ENCODE peak calls at places on chromosome 10, in five cellular contexts. One of them, this sample, is unnamed.

GRCh38 chr10:85003083-85003482 is 674.7 kb downstream of the CCSER2 start:
- DNase-seq in HT1080: no peak
- DNase-seq in HCEC 1CT: no peak
- DNase-seq in cardiac fibroblast: no peak
- DNase-seq in iris pigment epithelial cell: no peak
- DNase-seq in this sample: no peak

GRCh38 chr10:69385454-69386350 is 31.0 kb downstream of the TACR2 start:
- DNase-seq in HT1080: no peak
- DNase-seq in cardiac fibroblast: no peak
- DNase-seq in HCEC 1CT: no peak
- DNase-seq in iris pigment epithelial cell: no peak
- DNase-seq in this sample: no peak

GRCh38 chr10:69224862-69225657 is 4.9 kb downstream of the HKDC1 start:
- DNase-seq in HT1080: peak
- DNase-seq in iris pigment epithelial cell: peak
- DNase-seq in cardiac fibroblast: peak
- DNase-seq in HCEC 1CT: no peak
- DNase-seq in this sample: no peak

GRCh38 chr10:21078410-21079329 is 181.6 kb upstream of the NEBL start:
- DNase-seq in iris pigment epithelial cell: peak
- DNase-seq in HT1080: peak
- DNase-seq in cardiac fibroblast: peak
- DNase-seq in HCEC 1CT: peak
- DNase-seq in this sample: peak

GRCh38 chr10:127612-128432 is 7.4 kb upstream of the ZMYND11 start:
- DNase-seq in iris pigment epithelial cell: no peak
- DNase-seq in cardiac fibroblast: no peak
- DNase-seq in HT1080: no peak
- DNase-seq in HCEC 1CT: no peak
- DNase-seq in this sample: no peak

GRCh38 chr10:65670087-65670486 is 1255.7 kb upstream of the LRRTM3 start:
- DNase-seq in HT1080: no peak
- DNase-seq in HCEC 1CT: no peak
- DNase-seq in cardiac fibroblast: peak
- DNase-seq in iris pigment epithelial cell: peak
- DNase-seq in this sample: no peak

GRCh38 chr10:132094581-132095234 is 29.0 kb downstream of the JAKMIP3 start:
- DNase-seq in HCEC 1CT: no peak
- DNase-seq in iris pigment epithelial cell: no peak
- DNase-seq in cardiac fibroblast: no peak
- DNase-seq in HT1080: no peak
- DNase-seq in this sample: no peak

GRCh38 chr10:12314836-12315235 is 34.5 kb upstream of the CAMK1D start:
- DNase-seq in iris pigment epithelial cell: no peak
- DNase-seq in cardiac fibroblast: no peak
- DNase-seq in HT1080: no peak
- DNase-seq in HCEC 1CT: no peak
- DNase-seq in this sample: no peak

GRCh38 chr10:37495415-37495814 is 362.0 kb downstream of the ZNF248 start:
- DNase-seq in HCEC 1CT: no peak
- DNase-seq in cardiac fibroblast: no peak
- DNase-seq in iris pigment epithelial cell: peak
- DNase-seq in HT1080: peak
- DNase-seq in this sample: no peak

GRCh38 chr10:77391605-77392235 is 245.9 kb downstream of the KCNMA1 start:
- DNase-seq in iris pigment epithelial cell: peak
- DNase-seq in HT1080: peak
- DNase-seq in HCEC 1CT: peak
- DNase-seq in cardiac fibroblast: peak
- DNase-seq in this sample: peak

GRCh38 chr10:66294538-66294937 is 631.3 kb upstream of the LRRTM3 start:
- DNase-seq in HT1080: no peak
- DNase-seq in HCEC 1CT: no peak
- DNase-seq in cardiac fibroblast: no peak
- DNase-seq in iris pigment epithelial cell: no peak
- DNase-seq in this sample: no peak

GRCh38 chr10:43806851-43807640 is 158.4 kb upstream of the ZNF32 start:
- DNase-seq in iris pigment epithelial cell: no peak
- DNase-seq in cardiac fibroblast: peak
- DNase-seq in HCEC 1CT: no peak
- DNase-seq in HT1080: no peak
- DNase-seq in this sample: no peak

GRCh38 chr10:3898821-3899220 is 113.8 kb upstream of the KLF6 start:
- DNase-seq in HCEC 1CT: no peak
- DNase-seq in iris pigment epithelial cell: no peak
- DNase-seq in cardiac fibroblast: no peak
- DNase-seq in HT1080: no peak
- DNase-seq in this sample: no peak

GRCh38 chr10:126372359-126372758 is 15.9 kb downstream of the ADAM12 start:
- DNase-seq in iris pigment epithelial cell: no peak
- DNase-seq in cardiac fibroblast: no peak
- DNase-seq in HCEC 1CT: no peak
- DNase-seq in HT1080: no peak
- DNase-seq in this sample: no peak

GRCh38 chr10:88979153-88979562 is 11.4 kb upstream of the FAS start:
- DNase-seq in HCEC 1CT: peak
- DNase-seq in cardiac fibroblast: peak
- DNase-seq in iris pigment epithelial cell: peak
- DNase-seq in HT1080: peak
- DNase-seq in this sample: no peak

GRCh38 chr10:100859204-100859763 is 53.5 kb upstream of the SLF2 start:
- DNase-seq in HCEC 1CT: no peak
- DNase-seq in HT1080: no peak
- DNase-seq in cardiac fibroblast: no peak
- DNase-seq in iris pigment epithelial cell: no peak
- DNase-seq in this sample: no peak

GRCh38 chr10:101310528-101311439 is 43.2 kb upstream of the BTRC start:
- DNase-seq in HCEC 1CT: no peak
- DNase-seq in HT1080: no peak
- DNase-seq in iris pigment epithelial cell: peak
- DNase-seq in cardiac fibroblast: peak
- DNase-seq in this sample: no peak

GRCh38 chr10:75209325-75210192 is 1.0 kb upstream of the VDAC2 start:
- DNase-seq in HCEC 1CT: peak
- DNase-seq in HT1080: peak
- DNase-seq in cardiac fibroblast: peak
- DNase-seq in iris pigment epithelial cell: peak
- DNase-seq in this sample: peak

GRCh38 chr10:1174022-1174421 is 117.8 kb downstream of the WDR37 start:
- DNase-seq in HCEC 1CT: no peak
- DNase-seq in cardiac fibroblast: no peak
- DNase-seq in iris pigment epithelial cell: no peak
- DNase-seq in HT1080: no peak
- DNase-seq in this sample: no peak

GRCh38 chr10:132470306-132471124 is 67.1 kb upstream of the INPP5A start:
- DNase-seq in HCEC 1CT: no peak
- DNase-seq in iris pigment epithelial cell: no peak
- DNase-seq in cardiac fibroblast: no peak
- DNase-seq in HT1080: no peak
- DNase-seq in this sample: no peak

GRCh38 chr10:110501142-110501937 is 3.6 kb downstream of the DUSP5 start:
- DNase-seq in cardiac fibroblast: peak
- DNase-seq in iris pigment epithelial cell: peak
- DNase-seq in HCEC 1CT: peak
- DNase-seq in HT1080: peak
- DNase-seq in this sample: peak

GRCh38 chr10:99849525-99849924 is 67.1 kb downstream of the ABCC2 start:
- DNase-seq in HCEC 1CT: no peak
- DNase-seq in iris pigment epithelial cell: no peak
- DNase-seq in HT1080: no peak
- DNase-seq in cardiac fibroblast: no peak
- DNase-seq in this sample: no peak

GRCh38 chr10:1244493-1244892 is 188.3 kb downstream of the WDR37 start:
- DNase-seq in cardiac fibroblast: no peak
- DNase-seq in iris pigment epithelial cell: no peak
- DNase-seq in HT1080: no peak
- DNase-seq in HCEC 1CT: no peak
- DNase-seq in this sample: no peak

GRCh38 chr10:77661100-77661499 is 23.5 kb upstream of the KCNMA1 start:
- DNase-seq in iris pigment epithelial cell: no peak
- DNase-seq in cardiac fibroblast: no peak
- DNase-seq in HT1080: no peak
- DNase-seq in HCEC 1CT: no peak
- DNase-seq in this sample: no peak

GRCh38 chr10:103845983-103846382 is 9.4 kb downstream of the SH3PXD2A start:
- DNase-seq in HT1080: no peak
- DNase-seq in HCEC 1CT: no peak
- DNase-seq in iris pigment epithelial cell: no peak
- DNase-seq in cardiac fibroblast: no peak
- DNase-seq in this sample: no peak

GRCh38 chr10:13767721-13768178 is 181.0 kb downstream of the PRPF18 start:
- DNase-seq in HCEC 1CT: no peak
- DNase-seq in iris pigment epithelial cell: no peak
- DNase-seq in cardiac fibroblast: no peak
- DNase-seq in HT1080: no peak
- DNase-seq in this sample: no peak

GRCh38 chr10:77899080-77899477 is 27.5 kb downstream of the DLG5 start:
- DNase-seq in cardiac fibroblast: peak
- DNase-seq in HT1080: peak
- DNase-seq in iris pigment epithelial cell: peak
- DNase-seq in HCEC 1CT: peak
- DNase-seq in this sample: peak

GRCh38 chr10:93368210-93368609 is 113.9 kb downstream of the MYOF start:
- DNase-seq in cardiac fibroblast: peak
- DNase-seq in HCEC 1CT: no peak
- DNase-seq in iris pigment epithelial cell: no peak
- DNase-seq in HT1080: no peak
- DNase-seq in this sample: no peak

GRCh38 chr10:126598009-126598408 is 72.5 kb downstream of the C10orf90 start:
- DNase-seq in HT1080: peak
- DNase-seq in HCEC 1CT: peak
- DNase-seq in cardiac fibroblast: peak
- DNase-seq in iris pigment epithelial cell: peak
- DNase-seq in this sample: no peak

GRCh38 chr10:114685456-114685855 is 27.4 kb upstream of the ABLIM1 start:
- DNase-seq in HT1080: no peak
- DNase-seq in HCEC 1CT: no peak
- DNase-seq in cardiac fibroblast: no peak
- DNase-seq in iris pigment epithelial cell: no peak
- DNase-seq in this sample: no peak